ENCODE peak calls at places on chromosome 2, in five cellular contexts. One of them, this sample, is unnamed.
A peak's percentile ranks its signal among the peaks of the same experiment; 100 is the strongest.

GRCh38 chr2:96688649-96689430 is 46.3 kb downstream of the FER1L5 start:
- DNase-seq in hepatocyte: no peak
- DNase-seq in astrocyte: no peak
- DNase-seq in IMR-90: no peak
- DNase-seq in DND-41: no peak
- DNase-seq in this sample: no peak

GRCh38 chr2:156083707-156084494 is 248.6 kb downstream of the NR4A2 start:
- DNase-seq in IMR-90: no peak
- DNase-seq in hepatocyte: no peak
- DNase-seq in DND-41: no peak
- DNase-seq in astrocyte: peak; percentile 17
- DNase-seq in this sample: no peak

GRCh38 chr2:45263147-45263546 is 253.9 kb upstream of the SIX2 start:
- DNase-seq in DND-41: peak; percentile 47
- DNase-seq in hepatocyte: no peak
- DNase-seq in IMR-90: no peak
- DNase-seq in astrocyte: no peak
- DNase-seq in this sample: peak; percentile 79

GRCh38 chr2:212721026-212721451 is 182.4 kb upstream of the ERBB4 start:
- DNase-seq in IMR-90: no peak
- DNase-seq in DND-41: no peak
- DNase-seq in hepatocyte: no peak
- DNase-seq in astrocyte: no peak
- DNase-seq in this sample: no peak

GRCh38 chr2:28004086-28004485 is 113.6 kb downstream of the BABAM2 start:
- DNase-seq in hepatocyte: no peak
- DNase-seq in DND-41: peak; percentile 26
- DNase-seq in astrocyte: peak; percentile 97
- DNase-seq in IMR-90: peak; percentile 96
- DNase-seq in this sample: no peak

GRCh38 chr2:158795110-158795924 is at the start of gene DAPL1:
- DNase-seq in astrocyte: no peak
- DNase-seq in hepatocyte: no peak
- DNase-seq in DND-41: peak; percentile 24
- DNase-seq in IMR-90: no peak
- DNase-seq in this sample: no peak

GRCh38 chr2:24011278-24012104 is 1.6 kb downstream of the MFSD2B start:
- DNase-seq in hepatocyte: no peak
- DNase-seq in astrocyte: no peak
- DNase-seq in IMR-90: no peak
- DNase-seq in DND-41: no peak
- DNase-seq in this sample: no peak

GRCh38 chr2:207887570-207887969 is 117.9 kb upstream of the FZD5 start:
- DNase-seq in IMR-90: no peak
- DNase-seq in DND-41: no peak
- DNase-seq in hepatocyte: no peak
- DNase-seq in astrocyte: no peak
- DNase-seq in this sample: no peak

GRCh38 chr2:220465700-220466099 is 838.3 kb downstream of the SLC4A3 start:
- DNase-seq in astrocyte: peak; percentile 51
- DNase-seq in IMR-90: no peak
- DNase-seq in hepatocyte: no peak
- DNase-seq in DND-41: no peak
- DNase-seq in this sample: no peak

GRCh38 chr2:113240915-113241911 is 37.5 kb downstream of the PAX8 start:
- DNase-seq in IMR-90: peak; percentile 99
- DNase-seq in hepatocyte: peak; percentile 90
- DNase-seq in DND-41: no peak
- DNase-seq in astrocyte: peak; percentile 99
- DNase-seq in this sample: no peak

GRCh38 chr2:237140689-237141285 is 55.1 kb downstream of the COPS8 start:
- DNase-seq in DND-41: no peak
- DNase-seq in astrocyte: no peak
- DNase-seq in IMR-90: no peak
- DNase-seq in hepatocyte: no peak
- DNase-seq in this sample: no peak

GRCh38 chr2:160581035-160581434 is 87.4 kb upstream of the RBMS1 start:
- DNase-seq in hepatocyte: no peak
- DNase-seq in IMR-90: peak; percentile 56
- DNase-seq in DND-41: no peak
- DNase-seq in astrocyte: peak; percentile 44
- DNase-seq in this sample: no peak

GRCh38 chr2:65604246-65604645 is 171.8 kb upstream of the SPRED2 start:
- DNase-seq in hepatocyte: no peak
- DNase-seq in IMR-90: peak; percentile 18
- DNase-seq in DND-41: no peak
- DNase-seq in astrocyte: peak; percentile 49
- DNase-seq in this sample: no peak

GRCh38 chr2:66433945-66434678 is 813 bp upstream of the MEIS1 start:
- DNase-seq in DND-41: no peak
- DNase-seq in hepatocyte: peak; percentile 87
- DNase-seq in astrocyte: peak; percentile 63
- DNase-seq in IMR-90: peak; percentile 76
- DNase-seq in this sample: no peak

GRCh38 chr2:232349546-232349945 is 29.0 kb upstream of the ALPP start:
- DNase-seq in astrocyte: no peak
- DNase-seq in DND-41: no peak
- DNase-seq in hepatocyte: no peak
- DNase-seq in IMR-90: no peak
- DNase-seq in this sample: no peak

GRCh38 chr2:1781291-1782080 is 37.2 kb upstream of the PXDN start:
- DNase-seq in DND-41: no peak
- DNase-seq in hepatocyte: no peak
- DNase-seq in astrocyte: peak; percentile 36
- DNase-seq in IMR-90: no peak
- DNase-seq in this sample: no peak

GRCh38 chr2:68839260-68839833 is 31.9 kb downstream of the BMP10 start:
- DNase-seq in IMR-90: no peak
- DNase-seq in hepatocyte: no peak
- DNase-seq in astrocyte: no peak
- DNase-seq in DND-41: peak; percentile 53
- DNase-seq in this sample: peak; percentile 86

GRCh38 chr2:37389984-37390765 is 45.7 kb downstream of the QPCT start:
- DNase-seq in DND-41: peak; percentile 35
- DNase-seq in astrocyte: peak; percentile 89
- DNase-seq in IMR-90: peak; percentile 96
- DNase-seq in hepatocyte: peak; percentile 77
- DNase-seq in this sample: peak; percentile 89

GRCh38 chr2:151765760-151766159 is 31.5 kb upstream of the NEB start:
- DNase-seq in astrocyte: no peak
- DNase-seq in hepatocyte: no peak
- DNase-seq in DND-41: no peak
- DNase-seq in IMR-90: no peak
- DNase-seq in this sample: no peak

GRCh38 chr2:29731948-29732347 is 189.4 kb downstream of the ALK start:
- DNase-seq in DND-41: no peak
- DNase-seq in astrocyte: peak; percentile 6
- DNase-seq in hepatocyte: no peak
- DNase-seq in IMR-90: no peak
- DNase-seq in this sample: no peak

GRCh38 chr2:71240794-71241193 is 13.9 kb upstream of the PAIP2B start:
- DNase-seq in IMR-90: no peak
- DNase-seq in DND-41: no peak
- DNase-seq in hepatocyte: no peak
- DNase-seq in astrocyte: no peak
- DNase-seq in this sample: no peak

GRCh38 chr2:56912490-56912889 is 728.7 kb downstream of the CCDC85A start:
- DNase-seq in astrocyte: no peak
- DNase-seq in DND-41: no peak
- DNase-seq in IMR-90: no peak
- DNase-seq in hepatocyte: no peak
- DNase-seq in this sample: no peak

GRCh38 chr2:237310515-237311114 is 103.3 kb downstream of the COL6A3 start:
- DNase-seq in hepatocyte: no peak
- DNase-seq in IMR-90: peak; percentile 77
- DNase-seq in DND-41: no peak
- DNase-seq in astrocyte: no peak
- DNase-seq in this sample: no peak

GRCh38 chr2:169933124-169933711 is 106.0 kb downstream of the UBR3 start:
- DNase-seq in astrocyte: no peak
- DNase-seq in hepatocyte: peak; percentile 38
- DNase-seq in IMR-90: peak; percentile 54
- DNase-seq in DND-41: no peak
- DNase-seq in this sample: peak; percentile 90

GRCh38 chr2:218229851-218230250 is 12.9 kb downstream of the ARPC2 start:
- DNase-seq in hepatocyte: no peak
- DNase-seq in IMR-90: no peak
- DNase-seq in DND-41: peak; percentile 39
- DNase-seq in astrocyte: no peak
- DNase-seq in this sample: no peak

GRCh38 chr2:30871440-30871839 is 64.2 kb upstream of the CAPN13 start:
- DNase-seq in astrocyte: no peak
- DNase-seq in DND-41: no peak
- DNase-seq in IMR-90: no peak
- DNase-seq in hepatocyte: no peak
- DNase-seq in this sample: no peak

GRCh38 chr2:28989973-28990372 is 8.9 kb downstream of the TOGARAM2 start:
- DNase-seq in IMR-90: no peak
- DNase-seq in hepatocyte: no peak
- DNase-seq in astrocyte: no peak
- DNase-seq in DND-41: no peak
- DNase-seq in this sample: no peak

GRCh38 chr2:71833855-71834554 is 313.7 kb downstream of the CYP26B1 start:
- DNase-seq in astrocyte: no peak
- DNase-seq in hepatocyte: no peak
- DNase-seq in IMR-90: no peak
- DNase-seq in DND-41: no peak
- DNase-seq in this sample: no peak

GRCh38 chr2:11147263-11147662 is 8.0 kb upstream of the SLC66A3 start:
- DNase-seq in DND-41: no peak
- DNase-seq in astrocyte: no peak
- DNase-seq in IMR-90: no peak
- DNase-seq in hepatocyte: no peak
- DNase-seq in this sample: no peak

GRCh38 chr2:205658572-205658971 is 23.7 kb upstream of the NRP2 start:
- DNase-seq in hepatocyte: no peak
- DNase-seq in DND-41: no peak
- DNase-seq in IMR-90: no peak
- DNase-seq in astrocyte: no peak
- DNase-seq in this sample: no peak

GRCh38 chr2:98734157-98734556 is 3.2 kb upstream of the MGAT4A start:
- DNase-seq in IMR-90: no peak
- DNase-seq in DND-41: no peak
- DNase-seq in astrocyte: no peak
- DNase-seq in hepatocyte: no peak
- DNase-seq in this sample: no peak
- H3K4me1 ChIP-seq in IMR-90: peaks cover 2% of the 10 kb centered on the region
- H3K4me1 ChIP-seq in DND-41: peaks cover 62% of the 10 kb centered on the region
- H3K4me1 ChIP-seq in astrocyte: peaks cover 5% of the 10 kb centered on the region
- H3K4me1 ChIP-seq in hepatocyte: peaks cover 7% of the 10 kb centered on the region
- H3K4me1 ChIP-seq in this sample: peaks cover 19% of the 10 kb centered on the region

GRCh38 chr2:130826821-130827501 is 9.8 kb upstream of the ARHGEF4 start:
- DNase-seq in IMR-90: no peak
- DNase-seq in DND-41: no peak
- DNase-seq in astrocyte: no peak
- DNase-seq in hepatocyte: no peak
- DNase-seq in this sample: no peak

GRCh38 chr2:130827502-130828251 is 9.0 kb upstream of the ARHGEF4 start:
- DNase-seq in IMR-90: peak; percentile 68
- DNase-seq in DND-41: no peak
- DNase-seq in astrocyte: peak; percentile 94
- DNase-seq in hepatocyte: no peak
- DNase-seq in this sample: no peak

GRCh38 chr2:130828461-130828860 is 8.3 kb upstream of the ARHGEF4 start:
- DNase-seq in DND-41: no peak
- DNase-seq in hepatocyte: no peak
- DNase-seq in IMR-90: no peak
- DNase-seq in astrocyte: no peak
- DNase-seq in this sample: no peak

GRCh38 chr2:130830538-130830937 is 6.2 kb upstream of the ARHGEF4 start:
- DNase-seq in astrocyte: no peak
- DNase-seq in IMR-90: no peak
- DNase-seq in DND-41: no peak
- DNase-seq in hepatocyte: no peak
- DNase-seq in this sample: no peak

DNA sequence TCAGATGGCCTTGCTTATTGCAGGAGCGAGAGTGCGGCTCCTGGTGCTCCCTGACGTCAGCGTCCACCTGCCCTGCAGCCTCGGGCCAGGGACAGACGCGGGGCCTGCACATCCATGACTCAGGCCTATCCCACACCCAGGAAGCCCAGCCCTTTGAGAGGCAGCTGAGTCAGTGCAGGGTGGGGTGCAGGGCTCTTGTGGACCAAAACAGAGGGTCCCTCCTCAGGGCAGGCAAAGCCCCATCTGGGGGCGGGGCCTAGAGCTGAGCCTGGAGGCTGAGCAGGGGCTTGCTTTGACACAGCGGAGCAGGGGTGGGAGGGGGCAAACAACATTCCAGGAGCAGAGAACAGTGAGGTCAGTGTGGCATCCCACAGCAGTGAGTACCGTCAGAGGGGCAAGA is 7.7 kb upstream of the ARHGEF4 start:
- DNase-seq in astrocyte: peak; percentile 78
- DNase-seq in DND-41: no peak
- DNase-seq in IMR-90: peak; percentile 57
- DNase-seq in hepatocyte: peak; percentile 43
- DNase-seq in this sample: no peak
- H3K4me2 ChIP-seq in astrocyte: no peak overlapping the region
- H3K4me2 ChIP-seq in DND-41: no peak overlapping the region
- H3K4me2 ChIP-seq in IMR-90: no peak overlapping the region
- H3K4me2 ChIP-seq in hepatocyte: no peak overlapping the region
- H3K4me2 ChIP-seq in this sample: no peak overlapping the region

GRCh38 chr2:70083344-70084156 is 3.7 kb upstream of the PCBP1 start:
- DNase-seq in hepatocyte: peak; percentile 71
- DNase-seq in IMR-90: peak; percentile 70
- DNase-seq in astrocyte: peak; percentile 65
- DNase-seq in DND-41: no peak
- DNase-seq in this sample: peak; percentile 87
- H3K4me1 ChIP-seq in hepatocyte: peaks cover 30% of the 10 kb centered on the region
- H3K4me1 ChIP-seq in IMR-90: peaks cover 6% of the 10 kb centered on the region
- H3K4me1 ChIP-seq in astrocyte: peaks cover 12% of the 10 kb centered on the region
- H3K4me1 ChIP-seq in DND-41: peaks cover 38% of the 10 kb centered on the region
- H3K4me1 ChIP-seq in this sample: peaks cover 42% of the 10 kb centered on the region

DNA sequence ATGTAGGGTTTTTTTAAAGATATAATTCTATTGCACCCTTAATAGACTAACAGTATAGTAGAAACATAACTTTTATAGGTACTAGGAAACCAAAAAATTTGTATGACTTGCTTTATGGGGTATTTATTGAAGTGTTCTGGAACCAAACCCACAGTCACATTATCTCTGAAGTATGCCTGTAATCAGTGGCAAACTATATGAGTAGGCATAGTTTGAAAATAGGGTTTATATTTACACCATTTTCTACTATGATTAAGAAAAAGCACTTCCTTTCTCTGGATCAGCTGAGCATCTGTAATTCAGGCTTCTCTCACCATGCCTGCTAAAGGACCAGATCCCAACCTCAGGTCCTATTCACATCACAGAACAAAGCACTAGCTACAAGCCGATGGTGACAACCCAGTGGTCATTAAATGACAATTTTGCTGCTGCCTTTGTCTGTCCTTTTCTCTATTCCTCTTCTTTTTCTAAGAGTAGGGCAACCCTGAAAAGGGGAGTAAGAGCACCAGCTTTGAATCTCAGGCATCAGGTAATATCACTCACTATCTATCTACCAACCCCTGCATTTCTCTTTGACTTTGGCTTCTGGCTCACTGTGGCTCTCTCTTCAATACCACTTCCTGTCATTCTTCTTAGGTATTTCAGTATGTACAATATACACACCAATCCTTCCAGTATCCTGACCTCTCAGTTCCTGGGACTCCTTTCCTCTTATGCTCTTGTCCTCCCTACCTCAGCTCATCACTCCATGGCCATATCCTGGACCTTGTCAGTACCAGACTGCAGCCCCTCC is 14.4 kb downstream of the NEMP2 start:
- DNase-seq in astrocyte: no peak
- DNase-seq in DND-41: peak; percentile 28
- DNase-seq in IMR-90: no peak
- DNase-seq in hepatocyte: no peak
- DNase-seq in this sample: no peak
- H3K4me2 ChIP-seq in astrocyte: no peak overlapping the region
- H3K4me2 ChIP-seq in DND-41: no peak overlapping the region
- H3K4me2 ChIP-seq in IMR-90: no peak overlapping the region
- H3K4me2 ChIP-seq in hepatocyte: no peak overlapping the region
- H3K4me2 ChIP-seq in this sample: no peak overlapping the region